ENCODE peak calls at places on chromosomes 4 and X, in seven cellular contexts. One of them, this sample, is unnamed.

GRCh38 chrX:118240359-118240758 is 105.5 kb upstream of the WDR44 start:
- DNase-seq in psoas muscle: no peak
- DNase-seq in GM20000: no peak
- DNase-seq in GM13976: no peak
- DNase-seq in WERI-Rb-1: no peak
- DNase-seq in DND-41: no peak
- DNase-seq in choroid plexus epithelial cell: no peak
- DNase-seq in this sample: no peak

GRCh38 chrX:8841911-8842310 is 40.7 kb upstream of the FAM9A start:
- DNase-seq in psoas muscle: no peak
- DNase-seq in GM20000: no peak
- DNase-seq in GM13976: no peak
- DNase-seq in WERI-Rb-1: no peak
- DNase-seq in DND-41: no peak
- DNase-seq in choroid plexus epithelial cell: peak; percentile 49
- DNase-seq in this sample: no peak

GRCh38 chrX:4193500-4193899 is 480.1 kb upstream of the PRKX start:
- DNase-seq in psoas muscle: no peak
- DNase-seq in GM20000: no peak
- DNase-seq in GM13976: no peak
- DNase-seq in WERI-Rb-1: no peak
- DNase-seq in DND-41: no peak
- DNase-seq in choroid plexus epithelial cell: no peak
- DNase-seq in this sample: no peak

GRCh38 chr4:76923619-76924357 is 25.8 kb upstream of the SEPTIN11 start:
- DNase-seq in psoas muscle: no peak
- DNase-seq in GM20000: no peak
- DNase-seq in GM13976: no peak
- DNase-seq in WERI-Rb-1: no peak
- DNase-seq in DND-41: no peak
- DNase-seq in choroid plexus epithelial cell: no peak
- DNase-seq in this sample: no peak

GRCh38 chrX:15769300-15769954 is 20.9 kb upstream of the ZRSR2 start:
- DNase-seq in psoas muscle: no peak
- DNase-seq in GM20000: no peak
- DNase-seq in GM13976: no peak
- DNase-seq in WERI-Rb-1: no peak
- DNase-seq in DND-41: no peak
- DNase-seq in choroid plexus epithelial cell: peak; percentile 16
- DNase-seq in this sample: no peak

GRCh38 chr4:87985097-87985886 is 9.8 kb downstream of the SPP1 start:
- DNase-seq in psoas muscle: no peak
- DNase-seq in GM20000: no peak
- DNase-seq in GM13976: no peak
- DNase-seq in WERI-Rb-1: peak; percentile 69
- DNase-seq in DND-41: peak; percentile 50
- DNase-seq in choroid plexus epithelial cell: peak; percentile 56
- DNase-seq in this sample: no peak

GRCh38 chr4:81628489-81628888 is 156.8 kb upstream of the RASGEF1B start:
- DNase-seq in psoas muscle: no peak
- DNase-seq in GM20000: no peak
- DNase-seq in GM13976: no peak
- DNase-seq in WERI-Rb-1: no peak
- DNase-seq in DND-41: no peak
- DNase-seq in choroid plexus epithelial cell: no peak
- DNase-seq in this sample: no peak

GRCh38 chr4:145909331-145909730 is 29.3 kb downstream of the ZNF827 start:
- DNase-seq in psoas muscle: peak; percentile 66
- DNase-seq in GM20000: no peak
- DNase-seq in GM13976: no peak
- DNase-seq in WERI-Rb-1: no peak
- DNase-seq in DND-41: no peak
- DNase-seq in choroid plexus epithelial cell: no peak
- DNase-seq in this sample: no peak

GRCh38 chr4:138632856-138633255 is 382.7 kb upstream of the NOCT start:
- DNase-seq in psoas muscle: no peak
- DNase-seq in GM20000: no peak
- DNase-seq in GM13976: no peak
- DNase-seq in WERI-Rb-1: no peak
- DNase-seq in DND-41: no peak
- DNase-seq in choroid plexus epithelial cell: no peak
- DNase-seq in this sample: no peak

GRCh38 chr4:186726440-186727148 is 2.9 kb upstream of the FAT1 start:
- DNase-seq in psoas muscle: peak; percentile 65
- DNase-seq in GM20000: peak; percentile 31
- DNase-seq in GM13976: no peak
- DNase-seq in WERI-Rb-1: no peak
- DNase-seq in DND-41: no peak
- DNase-seq in choroid plexus epithelial cell: peak; percentile 83
- DNase-seq in this sample: no peak

GRCh38 chrX:152842772-152843338 is 12.0 kb downstream of the NSDHL start:
- DNase-seq in psoas muscle: no peak
- DNase-seq in GM20000: no peak
- DNase-seq in GM13976: no peak
- DNase-seq in WERI-Rb-1: no peak
- DNase-seq in DND-41: no peak
- DNase-seq in choroid plexus epithelial cell: no peak
- DNase-seq in this sample: no peak

GRCh38 chr4:160848901-160849735 is 1314.7 kb downstream of the FSTL5 start:
- DNase-seq in psoas muscle: no peak
- DNase-seq in GM20000: no peak
- DNase-seq in GM13976: no peak
- DNase-seq in WERI-Rb-1: no peak
- DNase-seq in DND-41: no peak
- DNase-seq in choroid plexus epithelial cell: peak; percentile 38
- DNase-seq in this sample: no peak

GRCh38 chr4:140952709-140953108 is 180.6 kb downstream of the RNF150 start:
- DNase-seq in psoas muscle: no peak
- DNase-seq in GM20000: no peak
- DNase-seq in GM13976: no peak
- DNase-seq in WERI-Rb-1: no peak
- DNase-seq in DND-41: no peak
- DNase-seq in choroid plexus epithelial cell: no peak
- DNase-seq in this sample: no peak

GRCh38 chr4:125714845-125715244 is 400.1 kb downstream of the FAT4 start:
- DNase-seq in psoas muscle: no peak
- DNase-seq in GM20000: no peak
- DNase-seq in GM13976: no peak
- DNase-seq in WERI-Rb-1: no peak
- DNase-seq in DND-41: no peak
- DNase-seq in choroid plexus epithelial cell: no peak
- DNase-seq in this sample: no peak

GRCh38 chr4:162498168-162498567 is 334.4 kb upstream of the FSTL5 start:
- DNase-seq in psoas muscle: no peak
- DNase-seq in GM20000: no peak
- DNase-seq in GM13976: no peak
- DNase-seq in WERI-Rb-1: no peak
- DNase-seq in DND-41: no peak
- DNase-seq in choroid plexus epithelial cell: peak; percentile 6
- DNase-seq in this sample: no peak

GRCh38 chrX:13270360-13270759 is 49.5 kb downstream of the ATXN3L start:
- DNase-seq in psoas muscle: no peak
- DNase-seq in GM20000: no peak
- DNase-seq in GM13976: no peak
- DNase-seq in WERI-Rb-1: no peak
- DNase-seq in DND-41: no peak
- DNase-seq in choroid plexus epithelial cell: no peak
- DNase-seq in this sample: no peak

GRCh38 chr4:48698029-48698901 is 81.8 kb downstream of the FRYL start:
- DNase-seq in psoas muscle: peak; percentile 30
- DNase-seq in GM20000: no peak
- DNase-seq in GM13976: no peak
- DNase-seq in WERI-Rb-1: no peak
- DNase-seq in DND-41: no peak
- DNase-seq in choroid plexus epithelial cell: peak; percentile 95
- DNase-seq in this sample: no peak

GRCh38 chrX:21996872-21997271 is 35.3 kb upstream of the PHEX start:
- DNase-seq in psoas muscle: no peak
- DNase-seq in GM20000: no peak
- DNase-seq in GM13976: no peak
- DNase-seq in WERI-Rb-1: no peak
- DNase-seq in DND-41: no peak
- DNase-seq in choroid plexus epithelial cell: peak; percentile 79
- DNase-seq in this sample: peak; percentile 61

GRCh38 chr4:185254434-185254833 is 45.0 kb downstream of the SNX25 start:
- DNase-seq in psoas muscle: no peak
- DNase-seq in GM20000: no peak
- DNase-seq in GM13976: no peak
- DNase-seq in WERI-Rb-1: no peak
- DNase-seq in DND-41: no peak
- DNase-seq in choroid plexus epithelial cell: peak; percentile 92
- DNase-seq in this sample: no peak

GRCh38 chr4:27412617-27413016 is 552.0 kb downstream of the STIM2 start:
- DNase-seq in psoas muscle: no peak
- DNase-seq in GM20000: no peak
- DNase-seq in GM13976: no peak
- DNase-seq in WERI-Rb-1: peak; percentile 7
- DNase-seq in DND-41: no peak
- DNase-seq in choroid plexus epithelial cell: no peak
- DNase-seq in this sample: no peak

GRCh38 chr4:87843936-87844335 is 11.2 kb downstream of the MEPE start:
- DNase-seq in psoas muscle: no peak
- DNase-seq in GM20000: no peak
- DNase-seq in GM13976: no peak
- DNase-seq in WERI-Rb-1: no peak
- DNase-seq in DND-41: no peak
- DNase-seq in choroid plexus epithelial cell: peak; percentile 65
- DNase-seq in this sample: peak; percentile 73

GRCh38 chr4:42519803-42520417 is 122.6 kb downstream of the SHISA3 start:
- DNase-seq in psoas muscle: no peak
- DNase-seq in GM20000: peak; percentile 24
- DNase-seq in GM13976: peak; percentile 20
- DNase-seq in WERI-Rb-1: peak; percentile 45
- DNase-seq in DND-41: peak; percentile 48
- DNase-seq in choroid plexus epithelial cell: peak; percentile 68
- DNase-seq in this sample: no peak

GRCh38 chr4:15238720-15239119 is 189.1 kb upstream of the C1QTNF7 start:
- DNase-seq in psoas muscle: no peak
- DNase-seq in GM20000: peak; percentile 55
- DNase-seq in GM13976: peak; percentile 67
- DNase-seq in WERI-Rb-1: peak; percentile 58
- DNase-seq in DND-41: peak; percentile 43
- DNase-seq in choroid plexus epithelial cell: peak; percentile 80
- DNase-seq in this sample: no peak
- TF ChIP-seq CTCF in psoas muscle: peak; percentile 39
- TF ChIP-seq CTCF in GM20000: peak; percentile 44
- TF ChIP-seq CTCF in GM13976: peak; percentile 47
- TF ChIP-seq CTCF in WERI-Rb-1: peak; percentile 72
- TF ChIP-seq CTCF in DND-41: peak; percentile 64
- TF ChIP-seq CTCF in choroid plexus epithelial cell: peak; percentile 84
- TF ChIP-seq CTCF in this sample: peak; percentile 84

GRCh38 chr4:98928131-98928504 is 815 bp downstream of the EIF4E start:
- DNase-seq in psoas muscle: peak; percentile 64
- DNase-seq in GM20000: peak; percentile 67
- DNase-seq in GM13976: peak; percentile 79
- DNase-seq in WERI-Rb-1: peak; percentile 90
- DNase-seq in DND-41: peak; percentile 85
- DNase-seq in choroid plexus epithelial cell: peak; percentile 85
- DNase-seq in this sample: peak; percentile 79

GRCh38 chr4:98930311-98930865 is 1.5 kb upstream of the EIF4E start:
- DNase-seq in psoas muscle: no peak
- DNase-seq in GM20000: no peak
- DNase-seq in GM13976: no peak
- DNase-seq in WERI-Rb-1: no peak
- DNase-seq in DND-41: no peak
- DNase-seq in choroid plexus epithelial cell: no peak
- DNase-seq in this sample: no peak

GRCh38 chr4:98932539-98932938 is 3.6 kb upstream of the EIF4E start:
- DNase-seq in psoas muscle: no peak
- DNase-seq in GM20000: no peak
- DNase-seq in GM13976: no peak
- DNase-seq in WERI-Rb-1: no peak
- DNase-seq in DND-41: no peak
- DNase-seq in choroid plexus epithelial cell: no peak
- DNase-seq in this sample: no peak

GRCh38 chr4:98929341-98930267 is 671 bp upstream of the EIF4E start:
- DNase-seq in psoas muscle: peak; percentile 74
- DNase-seq in GM20000: peak; percentile 59
- DNase-seq in GM13976: peak; percentile 71
- DNase-seq in WERI-Rb-1: peak; percentile 78
- DNase-seq in DND-41: no peak
- DNase-seq in choroid plexus epithelial cell: peak; percentile 92
- DNase-seq in this sample: peak; percentile 97

DNA sequence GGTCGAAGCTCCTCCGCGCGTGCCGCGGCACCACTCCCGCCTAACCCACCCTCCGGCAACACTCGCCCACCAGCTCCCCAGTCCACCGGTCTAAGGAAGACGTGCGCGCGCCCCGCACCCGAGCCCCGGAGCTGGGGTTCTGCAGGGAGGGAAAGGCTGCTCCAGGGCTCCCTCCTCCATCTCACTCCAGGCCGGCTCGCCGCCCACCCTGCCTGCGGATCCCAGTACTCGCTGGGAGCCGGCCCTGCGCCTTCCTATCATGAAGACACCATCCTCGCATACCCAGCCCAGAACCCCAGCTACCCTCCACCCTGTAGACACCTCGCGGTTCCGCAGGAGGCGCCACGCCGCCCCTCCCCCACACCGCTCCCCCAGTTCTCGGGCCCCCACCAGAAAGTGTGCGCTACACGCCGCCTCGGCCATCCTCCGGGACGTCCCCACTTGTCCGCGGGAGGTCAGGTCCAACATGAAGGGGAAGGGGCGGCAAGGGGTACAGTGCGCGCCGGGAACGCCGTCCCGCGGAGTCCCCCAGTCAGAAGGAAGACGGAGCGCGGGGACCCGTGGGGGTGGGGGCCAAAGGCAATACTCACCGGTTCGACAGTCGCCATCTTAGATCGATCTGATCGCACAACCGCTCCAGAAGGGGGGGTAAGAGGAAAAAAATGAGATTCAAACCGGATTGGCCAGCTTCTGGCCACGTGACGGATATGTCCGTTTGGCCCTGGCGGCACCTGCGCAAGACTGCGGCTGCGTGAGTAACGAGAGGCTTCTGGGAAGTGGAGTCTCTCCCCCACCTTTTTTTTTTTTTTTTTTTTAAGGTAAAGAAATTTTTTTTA is at the start of gene EIF4E:
- DNase-seq in psoas muscle: peak; percentile 97
- DNase-seq in GM20000: peak; percentile 91
- DNase-seq in GM13976: peak; percentile 93
- DNase-seq in WERI-Rb-1: peak; percentile 100
- DNase-seq in DND-41: peak; percentile 98
- DNase-seq in choroid plexus epithelial cell: peak; percentile 100
- DNase-seq in this sample: peak; percentile 99
- TF ChIP-seq CTCF in psoas muscle: no peak
- TF ChIP-seq CTCF in GM20000: peak; percentile 30
- TF ChIP-seq CTCF in GM13976: no peak
- TF ChIP-seq CTCF in WERI-Rb-1: peak; percentile 39
- TF ChIP-seq CTCF in DND-41: peak; percentile 38
- TF ChIP-seq CTCF in choroid plexus epithelial cell: peak; percentile 25
- TF ChIP-seq CTCF in this sample: peak; percentile 16

GRCh38 chr4:113760852-113761681 is 471 bp downstream of the CAMK2D start:
- DNase-seq in psoas muscle: peak; percentile 87
- DNase-seq in GM20000: peak; percentile 64
- DNase-seq in GM13976: peak; percentile 68
- DNase-seq in WERI-Rb-1: peak; percentile 80
- DNase-seq in DND-41: peak; percentile 47
- DNase-seq in choroid plexus epithelial cell: no peak
- DNase-seq in this sample: peak; percentile 65
- TF ChIP-seq CTCF in psoas muscle: no peak
- TF ChIP-seq CTCF in GM20000: no peak
- TF ChIP-seq CTCF in GM13976: no peak
- TF ChIP-seq CTCF in WERI-Rb-1: no peak
- TF ChIP-seq CTCF in DND-41: no peak
- TF ChIP-seq CTCF in choroid plexus epithelial cell: no peak
- TF ChIP-seq CTCF in this sample: no peak

GRCh38 chrX:80430826-80431501 is 10.7 kb downstream of the TENT5D start:
- DNase-seq in psoas muscle: no peak
- DNase-seq in GM20000: peak; percentile 2
- DNase-seq in GM13976: peak; percentile 0
- DNase-seq in WERI-Rb-1: no peak
- DNase-seq in DND-41: no peak
- DNase-seq in choroid plexus epithelial cell: no peak
- DNase-seq in this sample: no peak
- TF ChIP-seq CTCF in psoas muscle: no peak
- TF ChIP-seq CTCF in GM20000: no peak
- TF ChIP-seq CTCF in GM13976: peak; percentile 14
- TF ChIP-seq CTCF in WERI-Rb-1: peak; percentile 43
- TF ChIP-seq CTCF in DND-41: peak; percentile 36
- TF ChIP-seq CTCF in choroid plexus epithelial cell: no peak
- TF ChIP-seq CTCF in this sample: no peak